ENCODE peak calls at places on chromosomes 7 and 10, in five cellular contexts. H, D, A, X and K are unnamed samples.

GRCh38 chr7:106485031-106485551 is 175.9 kb downstream of the CCDC71L start:
- DNase-seq in H (no peak), D (no peak), A (no peak), X (no peak), K (no peak)

GRCh38 chr10:122981066-122981464 is 864 bp downstream of the PSTK start:
- DNase-seq in H (peak), D (peak), A (peak), X (no peak), K (peak)

GRCh38 chr10:7551891-7552731 is 114.7 kb downstream of the ITIH5 start:
- DNase-seq in H (no peak), D (no peak), A (peak), X (no peak), K (no peak)

GRCh38 chr10:6786579-6787031 is 206.5 kb upstream of the PRKCQ start:
- DNase-seq in H (peak), D (peak), A (no peak), X (no peak), K (no peak)

GRCh38 chr10:71548494-71548846 is 151.8 kb downstream of the CDH23 start:
- DNase-seq in H (peak), D (peak), A (no peak), X (no peak), K (no peak)

GRCh38 chr7:39623312-39624201 is at the start of gene RALA:
- DNase-seq in H (peak), D (peak), A (peak), X (peak), K (peak)

GRCh38 chr7:16811555-16811954 is 6.8 kb upstream of the AGR2 start:
- DNase-seq in H (no peak), D (peak), A (no peak), X (no peak), K (no peak)

GRCh38 chr10:49323171-49323895 is 24.4 kb downstream of the C10orf71 start:
- DNase-seq in H (no peak), D (no peak), A (no peak), X (no peak), K (no peak)

GRCh38 chr7:137919987-137920386 is 73.2 kb upstream of the DGKI start:
- DNase-seq in H (no peak), D (no peak), A (peak), X (no peak), K (no peak)

GRCh38 chr10:28137907-28138880 is 139.3 kb upstream of the ODAD2 start:
- DNase-seq in H (no peak), D (no peak), A (no peak), X (no peak), K (no peak)

GRCh38 chr7:84701524-84702306 is 485.1 kb downstream of the SEMA3D start:
- DNase-seq in H (peak), D (peak), A (no peak), X (no peak), K (peak)

GRCh38 chr10:88386878-88387773 is 196.0 kb downstream of the RNLS start:
- DNase-seq in H (no peak), D (peak), A (peak), X (peak), K (peak)

GRCh38 chr10:2851544-2851943 is 215.8 kb upstream of the PFKP start:
- DNase-seq in H (no peak), D (no peak), A (no peak), X (no peak), K (no peak)

GRCh38 chr10:71461457-71461856 is 64.7 kb downstream of the CDH23 start:
- DNase-seq in H (no peak), D (no peak), A (no peak), X (no peak), K (no peak)

DNA sequence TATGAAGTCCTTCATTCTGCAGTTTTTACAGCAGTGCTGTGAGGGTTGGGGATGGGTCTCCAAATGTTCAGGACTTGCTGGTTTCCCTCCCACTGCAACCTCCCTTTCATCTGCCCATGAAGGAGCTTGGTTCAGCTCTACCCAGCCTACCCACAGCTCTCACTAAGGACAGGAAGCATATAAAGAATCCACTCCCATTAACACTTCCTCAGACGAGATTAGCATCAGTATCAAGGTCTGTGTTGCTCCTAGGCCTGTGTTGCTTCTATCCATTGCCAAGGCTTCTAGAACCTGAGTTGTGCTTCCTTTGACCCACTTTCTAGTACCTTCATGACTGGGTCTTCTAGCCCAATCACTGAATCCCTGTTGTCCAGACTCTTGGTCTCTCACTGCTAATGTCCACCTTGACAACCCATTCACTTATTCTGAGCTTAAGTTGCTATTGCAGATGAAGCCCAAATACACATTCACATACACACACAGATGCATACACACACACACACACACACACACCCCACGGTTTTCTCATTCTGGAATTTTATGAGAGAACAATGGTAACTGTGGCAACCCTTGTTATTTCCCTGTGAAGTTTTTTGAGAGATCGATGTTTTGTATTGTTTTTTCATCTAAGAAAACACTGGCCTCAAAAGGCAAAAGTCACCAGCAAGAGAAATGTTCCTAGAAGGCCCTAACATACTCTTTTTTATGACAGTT is 248.1 kb downstream of the MTERF1 start:
- DNase-seq in H (no peak), D (no peak), A (no peak), X (no peak), K (no peak)
- TF ChIP-seq JUNB in H (no peak), D (no peak), A (no peak), X (no peak), K (no peak)

GRCh38 chr7:19069842-19070241 is 47.6 kb downstream of the TWIST1 start:
- DNase-seq in H (no peak), D (peak), A (peak), X (no peak), K (no peak)

GRCh38 chr7:19062216-19062615 is 55.2 kb downstream of the TWIST1 start:
- DNase-seq in H (no peak), D (no peak), A (peak), X (no peak), K (no peak)

GRCh38 chr7:19060870-19061269 is 56.6 kb downstream of the TWIST1 start:
- DNase-seq in H (no peak), D (no peak), A (no peak), X (no peak), K (no peak)

GRCh38 chr7:19061331-19061730 is 56.1 kb downstream of the TWIST1 start:
- DNase-seq in H (no peak), D (no peak), A (no peak), X (no peak), K (no peak)

GRCh38 chr7:19066109-19066508 is 51.3 kb downstream of the TWIST1 start:
- DNase-seq in H (no peak), D (no peak), A (no peak), X (no peak), K (no peak)
- TF ChIP-seq JUNB in H (no peak), D (no peak), A (no peak), X (no peak), K (no peak)

GRCh38 chr7:107828540-107828939 is 25.5 kb upstream of the SLC26A3 start:
- DNase-seq in H (no peak), D (no peak), A (no peak), X (no peak), K (no peak)
- TF ChIP-seq JUNB in H (no peak), D (no peak), A (no peak), X (no peak), K (no peak)

GRCh38 chr7:150503581-150503980 is 11.1 kb upstream of the GIMAP7 start:
- DNase-seq in H (no peak), D (no peak), A (no peak), X (no peak), K (no peak)

GRCh38 chr7:150507947-150508602 is 6.6 kb upstream of the GIMAP7 start:
- DNase-seq in H (no peak), D (no peak), A (no peak), X (no peak), K (no peak)

GRCh38 chr7:150503155-150503554 is 11.5 kb upstream of the GIMAP7 start:
- DNase-seq in H (no peak), D (no peak), A (no peak), X (no peak), K (no peak)

GRCh38 chr7:150502519-150502918 is 12.2 kb upstream of the GIMAP7 start:
- DNase-seq in H (no peak), D (no peak), A (no peak), X (no peak), K (no peak)
- TF ChIP-seq JUNB in H (no peak), D (no peak), A (no peak), X (no peak), K (no peak)

GRCh38 chr10:132460691-132461090 is 63.7 kb downstream of the PWWP2B start:
- DNase-seq in H (no peak), D (no peak), A (no peak), X (no peak), K (no peak)

GRCh38 chr10:132458595-132459251 is 61.7 kb downstream of the PWWP2B start:
- DNase-seq in H (peak), D (no peak), A (peak), X (no peak), K (no peak)

GRCh38 chr10:132461103-132461682 is 64.2 kb downstream of the PWWP2B start:
- DNase-seq in H (no peak), D (no peak), A (no peak), X (no peak), K (no peak)

GRCh38 chr10:132459252-132460028 is 62.4 kb downstream of the PWWP2B start:
- DNase-seq in H (no peak), D (no peak), A (no peak), X (no peak), K (peak)

DNA sequence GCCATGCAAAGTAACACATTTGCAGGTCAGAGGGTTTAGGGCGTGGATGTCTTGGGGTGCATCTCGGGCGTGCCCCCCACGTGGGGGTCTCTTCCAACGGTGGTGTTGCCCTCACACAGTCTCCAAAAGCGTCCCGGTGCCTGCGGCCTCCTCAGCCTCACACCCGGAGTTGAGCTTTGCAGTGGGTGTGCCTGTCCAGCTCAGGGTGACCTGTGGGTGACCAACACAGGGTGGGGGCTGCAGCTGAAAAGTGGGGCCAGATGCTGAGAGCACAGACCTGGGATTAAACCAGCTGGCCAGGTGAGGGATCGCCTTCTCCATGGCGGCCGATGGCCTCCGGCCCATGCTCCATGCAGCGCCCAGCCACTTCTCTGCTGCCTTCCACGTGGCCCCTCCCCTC is 63.1 kb downstream of the PWWP2B start:
- DNase-seq in H (no peak), D (no peak), A (no peak), X (no peak), K (no peak)
- TF ChIP-seq JUNB in H (no peak), D (no peak), A (no peak), X (no peak), K (no peak)

GRCh38 chr10:124303662-124304418 is 114.9 kb downstream of the OAT start:
- DNase-seq in H (no peak), D (no peak), A (no peak), X (no peak), K (no peak)
- TF ChIP-seq JUNB in H (no peak), D (no peak), A (no peak), X (no peak), K (no peak)

DNA sequence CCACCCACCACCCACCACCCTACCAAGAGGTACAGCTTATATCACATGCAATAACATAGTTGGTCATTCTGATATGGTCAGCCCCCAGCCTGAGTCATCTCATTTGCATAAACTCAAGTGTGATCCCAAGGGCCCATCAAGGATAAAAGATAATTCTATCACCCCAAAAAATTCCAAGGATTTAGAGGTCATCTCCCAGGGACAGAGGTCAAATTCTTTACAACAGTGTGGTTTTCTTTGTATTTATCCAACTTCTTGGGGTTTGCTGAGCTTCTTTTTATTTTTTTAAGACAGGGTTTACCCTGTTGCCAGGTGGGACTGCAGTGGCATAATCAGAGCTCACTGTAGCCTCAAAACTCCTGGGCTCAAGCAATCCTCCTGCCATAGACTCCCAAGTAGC is 9.4 kb upstream of the GTPBP10 start:
- DNase-seq in H (no peak), D (no peak), A (no peak), X (no peak), K (no peak)
- TF ChIP-seq JUNB in H (no peak), D (no peak), A (no peak), X (no peak), K (no peak)

DNA sequence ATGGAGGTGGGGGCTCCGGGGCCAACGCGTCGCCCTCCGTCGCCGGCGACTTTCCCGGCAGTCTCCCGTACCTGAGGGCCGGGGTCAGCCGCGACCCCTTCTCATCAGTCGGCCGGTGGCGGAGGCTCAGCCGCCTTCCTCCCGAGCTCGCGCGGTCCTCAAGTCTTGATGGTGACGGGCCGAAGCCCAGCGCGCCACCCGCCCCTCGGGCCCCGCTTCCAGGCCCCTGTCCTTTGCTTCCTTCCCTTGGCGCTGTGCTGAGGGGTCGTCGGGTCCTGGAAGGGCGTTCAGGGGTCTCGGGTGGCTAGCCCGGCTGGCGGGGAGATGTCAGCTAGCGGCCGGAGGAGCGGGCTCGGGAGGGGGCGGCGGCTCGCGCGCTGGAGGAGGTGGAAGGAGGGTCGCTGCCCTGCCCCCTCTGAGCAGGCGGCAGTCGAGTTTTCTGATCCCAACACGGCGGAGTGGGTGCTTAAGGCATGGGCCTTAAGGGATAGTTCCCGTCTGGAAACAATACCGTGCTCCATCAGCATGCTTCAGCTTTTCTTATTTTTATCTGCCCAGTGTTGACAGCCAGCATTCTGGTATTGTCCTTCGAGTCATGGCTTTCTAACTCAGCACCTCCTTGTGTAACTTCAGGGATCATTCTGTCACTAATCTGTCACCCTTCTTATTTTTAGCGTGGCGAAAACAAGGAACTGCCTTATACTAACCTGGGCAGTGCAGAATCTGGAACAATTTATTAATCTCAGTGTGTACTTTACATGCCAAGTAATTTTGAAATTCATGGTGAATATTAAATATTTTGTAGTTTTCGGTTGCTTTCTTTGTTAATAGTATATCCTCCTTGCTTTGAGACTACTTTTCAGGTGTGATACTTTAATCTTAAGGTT is 748 bp downstream of the PHTF2 start:
- DNase-seq in H (peak), D (peak), A (peak), X (no peak), K (no peak)
- TF ChIP-seq JUNB in H (no peak), D (no peak), A (no peak), X (no peak), K (no peak)